ENCODE peak calls at places on chromosomes 3 and 15, in five cellular contexts. J, H, T, F and G are unnamed samples. For H3K27me3, the result is how much of the 10 kb centered on the place peaks cover.

GRCh38 chr15:40250771-40251454 is 12.1 kb downstream of the PAK6 start:
- DNase-seq in F (no peak), H (peak), T (peak), J (no peak), G (peak)

GRCh38 chr3:67853520-67853919 is 199.1 kb upstream of the SUCLG2 start:
- DNase-seq in J (no peak), H (no peak), T (no peak), F (no peak), G (no peak)

GRCh38 chr3:195031574-195032003 is 239.4 kb downstream of the XXYLT1 start:
- DNase-seq in F (no peak), H (no peak), T (no peak), J (no peak), G (no peak)

GRCh38 chr3:170414202-170414663 is 4.4 kb upstream of the CLDN11 start:
- DNase-seq in F (peak), J (no peak), H (no peak), T (no peak), G (no peak)

GRCh38 chr3:122926322-122926721 is 101.2 kb downstream of the SEMA5B start:
- DNase-seq in J (no peak), T (no peak), F (no peak), H (no peak), G (no peak)

GRCh38 chr3:78659386-78659987 is 1108.3 kb downstream of the ROBO1 start:
- DNase-seq in J (no peak), H (no peak), T (no peak), F (peak), G (no peak)

GRCh38 chr3:132569580-132569979 is 27.5 kb upstream of the ACKR4 start:
- DNase-seq in H (no peak), T (no peak), J (no peak), F (no peak), G (no peak)

GRCh38 chr3:143142354-143142753 is 22.8 kb downstream of the CHST2 start:
- DNase-seq in J (no peak), H (no peak), F (no peak), T (no peak), G (no peak)

GRCh38 chr15:90987561-90988141 is 6.7 kb downstream of the PRC1 start:
- DNase-seq in H (no peak), F (no peak), J (no peak), T (no peak), G (no peak)

GRCh38 chr3:178771511-178771910 is 235.3 kb downstream of the KCNMB2 start:
- DNase-seq in F (no peak), H (no peak), J (no peak), T (no peak), G (no peak)

GRCh38 chr3:131387796-131388195 is 6.2 kb downstream of the NUDT16 start:
- DNase-seq in F (no peak), H (no peak), T (no peak), J (no peak), G (no peak)

GRCh38 chr15:71780349-71780976 is 29.9 kb upstream of the NR2E3 start:
- DNase-seq in J (peak), H (no peak), T (no peak), F (no peak), G (no peak)

GRCh38 chr15:48800811-48801460 is 9.9 kb downstream of the CEP152 start:
- DNase-seq in H (no peak), T (no peak), J (no peak), F (no peak), G (no peak)

GRCh38 chr3:8549354-8549753 is 47.7 kb downstream of the LMCD1 start:
- DNase-seq in H (no peak), J (no peak), F (no peak), T (no peak), G (no peak)

GRCh38 chr15:60626051-60626450 is 147.1 kb upstream of the ICE2 start:
- DNase-seq in T (no peak), F (no peak), H (no peak), J (no peak), G (no peak)

GRCh38 chr3:49927798-49928197 is 1.8 kb downstream of the MON1A start:
- DNase-seq in H (no peak), F (no peak), T (no peak), J (no peak), G (peak)

GRCh38 chr3:49928511-49929017 is 1.0 kb downstream of the MON1A start:
- DNase-seq in T (no peak), F (no peak), J (no peak), H (no peak), G (peak)

GRCh38 chr3:49930241-49930690 is 655 bp upstream of the MON1A start:
- DNase-seq in F (no peak), H (no peak), T (no peak), J (no peak), G (no peak)

GRCh38 chr3:49929333-49930240 is at the start of gene MON1A:
- DNase-seq in J (peak), F (peak), T (peak), H (peak), G (peak)

DNA sequence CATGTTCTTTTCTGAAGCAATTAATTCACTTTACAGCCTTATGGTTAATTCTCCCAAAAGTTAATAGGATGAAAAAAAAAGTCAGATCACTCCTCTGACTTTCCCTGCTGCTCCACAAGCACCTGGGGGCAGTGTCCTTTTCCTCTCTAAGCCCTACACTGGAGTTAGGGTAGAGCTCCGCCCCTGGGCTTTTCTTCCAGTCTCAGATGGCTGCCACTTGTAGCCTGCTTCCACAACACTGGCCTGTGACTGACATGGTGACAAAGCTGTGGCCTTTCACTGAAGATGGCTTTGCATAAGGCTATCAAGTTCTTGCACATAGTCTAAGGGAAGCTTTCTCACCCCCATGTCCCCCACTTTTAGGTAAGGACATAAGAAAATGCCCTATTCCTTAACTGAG is 1.3 kb upstream of the MON1A start:
- DNase-seq in H (no peak), F (peak), J (no peak), T (no peak), G (no peak)
- H3K4me3 ChIP-seq in H (no peak), F (no peak), J (no peak), T (peak), G (no peak)

DNA sequence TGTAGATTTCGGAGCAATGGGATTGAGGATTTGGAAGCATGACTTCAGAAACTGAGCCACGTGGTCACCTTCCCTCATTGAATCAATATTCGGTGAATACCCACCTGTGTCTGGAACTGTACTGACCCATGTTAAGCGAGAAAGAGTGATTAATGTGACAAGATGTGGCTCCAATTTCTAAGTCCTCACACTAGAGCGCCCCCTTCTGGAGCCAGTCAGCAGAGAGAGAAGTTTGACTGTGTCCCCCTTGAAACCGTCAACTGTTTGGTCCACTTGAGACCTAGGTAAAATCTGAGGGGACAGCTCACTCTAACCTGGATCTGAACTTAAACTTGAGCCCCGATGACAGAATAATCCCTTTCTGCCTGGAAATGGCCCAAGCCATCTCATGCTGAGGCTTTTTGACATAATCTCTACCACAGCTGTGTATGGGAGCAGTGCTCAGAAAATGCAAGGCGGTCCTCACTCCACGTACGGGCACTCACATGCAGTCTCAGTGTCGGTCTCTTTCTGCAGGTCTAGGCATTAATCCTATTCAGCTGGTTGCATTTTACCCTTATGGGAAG is 47.8 kb upstream of the LIMD1 start:
- DNase-seq in H (no peak), T (no peak), F (peak), J (no peak), G (no peak)
- H3K27ac ChIP-seq in H (no peak), T (peak), F (no peak), J (no peak), G (no peak)

DNA sequence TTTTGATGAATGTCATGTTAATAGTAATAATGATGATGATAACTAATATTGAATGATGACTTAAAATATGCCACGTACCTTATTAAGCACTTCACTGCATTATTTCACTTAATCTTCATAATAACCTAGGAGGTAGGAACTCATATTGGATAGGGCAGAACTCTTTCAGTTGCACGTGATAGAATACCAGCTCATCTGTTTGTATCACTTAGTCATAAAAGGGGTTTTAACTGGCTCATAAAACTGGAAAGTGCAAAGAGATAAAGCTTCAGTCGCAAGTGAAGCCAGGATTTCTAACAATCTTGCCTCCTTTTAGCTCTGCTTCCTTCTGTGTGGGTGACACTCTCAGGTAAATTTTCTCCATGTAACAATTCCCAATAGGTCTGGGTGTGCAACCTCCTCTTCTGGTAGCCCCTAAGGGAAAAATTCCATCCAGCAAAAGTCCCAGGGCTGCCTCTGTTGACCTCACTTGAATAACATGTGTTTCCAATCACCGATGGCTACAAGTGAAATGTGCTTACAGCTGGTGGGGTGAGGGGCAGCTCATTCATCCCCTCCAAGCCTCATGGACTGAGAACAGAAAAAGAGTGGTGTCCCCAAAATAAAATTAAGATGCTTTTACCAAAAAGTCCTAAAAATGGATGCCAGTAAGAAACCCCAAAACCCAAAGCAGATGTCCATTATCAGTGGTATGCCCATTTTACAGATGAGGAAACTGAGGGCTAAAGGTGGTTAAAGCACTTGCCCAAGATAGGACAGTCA is 9.3 kb downstream of the GXYLT2 start:
- DNase-seq in J (no peak), H (no peak), T (no peak), F (no peak), G (no peak)
- H3K27me3 ChIP-seq in J (under half), H (under half), T (under half), F (under half), G (under half)

DNA sequence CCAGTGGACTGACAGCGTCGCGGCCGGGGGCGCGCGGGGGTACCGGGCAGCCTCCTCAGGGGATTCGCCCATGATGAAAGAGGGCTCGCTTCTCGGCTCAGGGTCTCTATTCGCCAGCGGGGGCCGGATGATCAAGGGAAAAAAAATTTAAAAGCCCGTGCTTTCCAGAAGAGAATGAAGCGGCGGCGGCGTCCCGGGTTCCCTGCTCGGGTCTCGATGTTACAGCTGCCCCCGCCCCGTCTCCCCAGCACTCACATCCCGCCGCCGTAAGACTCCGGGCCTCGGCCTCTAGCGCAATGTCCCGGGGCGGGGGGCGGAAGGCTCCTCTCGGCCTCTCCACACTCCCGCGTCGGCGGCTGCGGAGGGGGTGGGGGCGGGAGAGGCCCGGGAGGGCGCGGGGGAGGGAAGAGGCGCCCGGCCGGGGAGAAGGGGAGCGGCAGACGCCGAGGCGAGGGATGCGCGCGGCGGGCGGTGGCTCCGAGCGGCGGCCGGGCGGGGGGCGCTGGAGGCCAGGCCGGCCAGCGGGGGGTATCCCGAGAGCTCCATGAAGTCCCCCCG is 4.4 kb downstream of the PTH1R start:
- DNase-seq in H (no peak), T (no peak), F (no peak), J (no peak), G (peak)
- H3K4me3 ChIP-seq in H (no peak), T (peak), F (no peak), J (peak), G (peak)

GRCh38 chr3:190306513-190307163 is 15.6 kb downstream of the CLDN1 start:
- DNase-seq in T (no peak), H (no peak), F (no peak), J (no peak), G (no peak)
- H3K27ac ChIP-seq in T (peak), H (no peak), F (no peak), J (no peak), G (no peak)

DNA sequence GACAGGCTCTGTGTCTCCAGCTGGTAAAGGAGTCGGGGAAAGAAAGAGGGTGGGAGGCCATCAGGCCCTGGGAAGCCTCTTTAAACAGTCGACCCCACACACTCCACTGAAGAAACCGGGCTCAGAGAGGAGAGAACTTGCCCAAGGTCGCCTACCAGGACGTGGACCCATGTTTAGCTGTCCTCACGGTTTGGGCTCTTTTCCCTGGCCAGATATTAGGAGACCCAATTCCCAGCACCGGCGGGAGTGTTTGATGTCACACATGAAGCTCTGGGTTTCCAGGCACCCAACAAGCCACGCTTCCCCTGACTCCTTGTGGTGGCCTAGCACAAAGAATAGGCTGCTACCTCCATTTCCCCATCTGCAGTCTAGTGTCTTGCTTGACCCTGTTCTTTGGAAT is 52.2 kb upstream of the GRIP2 start:
- DNase-seq in F (no peak), J (no peak), T (no peak), H (no peak), G (peak)
- H3K27me3 ChIP-seq in F (under half), J (under half), T (under half), H (under half), G (under half)